ENCODE peak calls at places on chromosome 22, in six cellular contexts. Z is HuH-7.5, K is IMR-90, M is nucleus accumbens, W is caudate nucleus, Q is EL. F is an unnamed sample.

GRCh38 chr22:48898524-48899377 is 928.9 kb downstream of the BRD1 start:
- DNase-seq in W (no peak), M (no peak), Z (no peak), K (no peak), Q (no peak), F (no peak)

GRCh38 chr22:50717709-50718351 is 20.2 kb upstream of the ACR start:
- DNase-seq in W (no peak), Z (no peak), Q (no peak), K (no peak), M (peak), F (no peak)

GRCh38 chr22:30580896-30581295 is 6.4 kb upstream of the GAL3ST1 start:
- DNase-seq in Q (no peak), Z (no peak), M (no peak), K (no peak), W (no peak), F (no peak)

GRCh38 chr22:11605468-11605981 is 3922.5 kb upstream of the OR11H1 start:
- DNase-seq in Q (no peak), W (no peak), M (no peak), Z (no peak), K (no peak), F (no peak)

GRCh38 chr22:29633514-29634312 is 30.3 kb downstream of the NF2 start:
- DNase-seq in Z (no peak), M (no peak), Q (no peak), W (no peak), K (peak), F (no peak)

GRCh38 chr22:27473533-27473932 is 328.0 kb downstream of the MN1 start:
- DNase-seq in M (no peak), Q (no peak), K (no peak), W (no peak), Z (no peak), F (no peak)

GRCh38 chr22:37569009-37569920 is 9.0 kb downstream of the CDC42EP1 start:
- DNase-seq in M (peak), Q (no peak), K (no peak), W (peak), Z (peak), F (no peak)

GRCh38 chr22:42895087-42895486 is 38.0 kb upstream of the ARFGAP3 start:
- DNase-seq in K (no peak), Q (no peak), Z (no peak), M (no peak), W (no peak), F (no peak)

GRCh38 chr22:19783531-19784395 is 23.2 kb downstream of the TBX1 start:
- DNase-seq in Q (no peak), Z (no peak), W (no peak), M (no peak), K (no peak), F (no peak)

GRCh38 chr22:50186789-50187523 is 1.2 kb downstream of the TRABD start:
- DNase-seq in K (peak), Q (no peak), W (no peak), Z (no peak), M (no peak), F (no peak)

GRCh38 chr22:41206719-41207118 is 1.6 kb downstream of the L3MBTL2 start:
- DNase-seq in Z (no peak), W (no peak), K (no peak), Q (no peak), M (no peak), F (no peak)

GRCh38 chr22:30654361-30654760 is 13.3 kb downstream of the DUSP18 start:
- DNase-seq in Q (no peak), M (no peak), Z (no peak), W (no peak), K (no peak), F (no peak)

GRCh38 chr22:46053563-46054090 is 76.7 kb upstream of the WNT7B start:
- DNase-seq in K (peak), Q (peak), Z (peak), W (peak), M (peak), F (no peak)

GRCh38 chr22:17106161-17106784 is 14.9 kb downstream of the TMEM121B start:
- DNase-seq in Q (no peak), K (no peak), Z (no peak), W (no peak), M (no peak), F (peak)

GRCh38 chr22:36891646-36892045 is 21.8 kb upstream of the CSF2RB start:
- DNase-seq in Z (no peak), Q (no peak), M (no peak), K (no peak), W (no peak), F (no peak)

GRCh38 chr22:27578937-27579617 is 222.5 kb downstream of the MN1 start:
- DNase-seq in M (no peak), Z (no peak), W (no peak), Q (no peak), K (no peak), F (no peak)

GRCh38 chr22:26168934-26169311 is 339 bp upstream of the SEZ6L start:
- DNase-seq in M (peak), Z (no peak), W (no peak), Q (no peak), K (no peak), F (no peak)

GRCh38 chr22:46119093-46119728 is 31.1 kb upstream of the PPARA start:
- DNase-seq in M (no peak), Q (no peak), W (no peak), Z (no peak), K (no peak), F (no peak)

GRCh38 chr22:20395181-20395896 is 1.4 kb downstream of the ZNF74 start:
- DNase-seq in K (no peak), W (no peak), M (no peak), Z (no peak), Q (no peak), F (no peak)

GRCh38 chr22:50261615-50262459 is at the start of gene MAPK12:
- DNase-seq in M (no peak), W (no peak), Q (peak), K (no peak), Z (peak), F (no peak)

GRCh38 chr22:45774016-45774670 is 102.5 kb downstream of the ATXN10 start:
- DNase-seq in W (no peak), Q (no peak), Z (no peak), M (no peak), K (no peak), F (no peak)

GRCh38 chr22:20904008-20904979 is 12.9 kb upstream of the CRKL start:
- DNase-seq in W (no peak), M (no peak), Z (peak), Q (peak), K (peak), F (peak)

GRCh38 chr22:23970201-23970641 is 3.5 kb downstream of the DDTL start:
- DNase-seq in M (no peak), K (no peak), Q (no peak), W (no peak), Z (no peak), F (no peak)

GRCh38 chr22:24994070-24994763 is 41.7 kb downstream of the KIAA1671 start:
- DNase-seq in W (no peak), Z (no peak), K (no peak), Q (peak), M (no peak), F (peak)

GRCh38 chr22:17436382-17436951 is 67.2 kb downstream of the CECR2 start:
- DNase-seq in K (no peak), Z (no peak), M (no peak), Q (no peak), W (no peak), F (no peak)

GRCh38 chr22:25582946-25583345 is 18.5 kb downstream of the GRK3 start:
- DNase-seq in K (peak), Z (no peak), Q (peak), W (no peak), M (no peak), F (no peak)

GRCh38 chr22:45966320-45966891 is 10.6 kb downstream of the WNT7B start:
- DNase-seq in K (no peak), Z (no peak), Q (no peak), M (no peak), W (no peak), F (no peak)

GRCh38 chr22:48803993-48804810 is 1023.5 kb downstream of the BRD1 start:
- DNase-seq in K (no peak), Z (no peak), W (no peak), M (no peak), Q (no peak), F (no peak)

GRCh38 chr22:29903371-29903770 is 20.4 kb downstream of the MTMR3 start:
- DNase-seq in M (no peak), Z (no peak), Q (no peak), K (no peak), W (no peak), F (no peak)

GRCh38 chr22:45885941-45886395 is 91.0 kb downstream of the WNT7B start:
- DNase-seq in M (no peak), W (no peak), Z (no peak), K (no peak), Q (no peak), F (no peak)

GRCh38 chr22:48268293-48268692 is 1505.8 kb downstream of the TBC1D22A start:
- DNase-seq in K (no peak), Q (no peak), W (no peak), Z (no peak), M (no peak), F (no peak)

GRCh38 chr22:49949914-49950292 is 10.7 kb upstream of the PIM3 start:
- DNase-seq in W (no peak), Z (no peak), M (no peak), Q (no peak), K (no peak), F (no peak)

GRCh38 chr22:44865193-44866057 is 113.0 kb downstream of the ARHGAP8 start:
- DNase-seq in Q (no peak), K (no peak), W (no peak), Z (no peak), M (no peak), F (no peak)

GRCh38 chr22:27745809-27746208 is 55.7 kb downstream of the MN1 start:
- DNase-seq in M (no peak), W (no peak), Q (no peak), K (no peak), Z (no peak), F (no peak)

GRCh38 chr22:36404436-36404835 is 16.7 kb upstream of the MYH9 start:
- DNase-seq in K (no peak), M (no peak), Q (no peak), Z (no peak), W (no peak), F (no peak)

GRCh38 chr22:19193879-19194278 is 15.3 kb upstream of the SLC25A1 start:
- DNase-seq in K (no peak), Z (no peak), M (no peak), W (no peak), Q (no peak), F (no peak)

GRCh38 chr22:17368727-17369552 is at the start of gene CECR2:
- DNase-seq in W (peak), M (peak), Q (no peak), Z (peak), K (no peak), F (no peak)

GRCh38 chr22:46780453-46780852 is 18.0 kb downstream of the TBC1D22A start:
- DNase-seq in K (no peak), Z (no peak), W (no peak), Q (no peak), M (no peak), F (no peak)

F was measured in NK-92 treated with Interleukin-12 subunit alpha and Interleukin-12 subunit beta, amount 100 ng/mL, for 24 hours.